ENCODE peak calls at places on chromosomes 2 and 18, in seven cellular contexts. O is PC-3, G is BJ, P is heart left ventricle, W is pancreas, L is GM23248, J is lung. S is an unnamed sample.
A peak's percentile ranks its signal among the peaks of the same experiment; 100 is the strongest.

GRCh38 chr2:191206613-191207471 is 38.4 kb upstream of the MYO1B start:
- DNase-seq in W (no peak), O (no peak), J (no peak), L (no peak), G (no peak), P (no peak), S (no peak)

GRCh38 chr18:31101148-31102019 is 837 bp downstream of the DSC2 start:
- DNase-seq in J (peak; percentile 76), P (peak; percentile 63), W (peak; percentile 90), G (no peak), L (no peak), O (peak; percentile 23), S (peak; percentile 65)

GRCh38 chr2:233042549-233042948 is 10.1 kb downstream of the NEU2 start:
- DNase-seq in J (no peak), G (no peak), O (no peak), W (peak; percentile 22), L (no peak), P (no peak), S (no peak)

GRCh38 chr18:65750421-65751144 is at the start of gene CDH7:
- DNase-seq in O (peak; percentile 60), G (no peak), W (peak; percentile 54), L (no peak), J (no peak), P (no peak), S (no peak)

GRCh38 chr18:36195427-36196122 is 8.3 kb downstream of the MOCOS start:
- DNase-seq in G (no peak), L (no peak), O (no peak), J (no peak), P (no peak), W (no peak), S (no peak)

GRCh38 chr2:218028189-218028495 is 25.3 kb upstream of the TNS1 start:
- DNase-seq in J (no peak), W (peak; percentile 47), P (no peak), G (no peak), O (no peak), L (no peak), S (no peak)

GRCh38 chr2:142223309-142223708 is 92.5 kb upstream of the LRP1B start:
- DNase-seq in O (no peak), J (no peak), P (no peak), G (no peak), L (no peak), W (no peak), S (no peak)

GRCh38 chr2:241218131-241219029 is 29.9 kb downstream of the ANO7 start:
- DNase-seq in L (peak; percentile 70), P (peak; percentile 57), O (peak; percentile 16), J (no peak), W (peak; percentile 78), G (no peak), S (peak; percentile 65)

GRCh38 chr18:71809711-71810110 is 734.4 kb downstream of the CBLN2 start:
- DNase-seq in W (no peak), J (no peak), P (no peak), O (no peak), L (no peak), G (no peak), S (no peak)

GRCh38 chr2:205714058-205714776 is 31.9 kb downstream of the NRP2 start:
- DNase-seq in O (no peak), J (no peak), G (no peak), L (no peak), W (no peak), P (no peak), S (no peak)

GRCh38 chr2:166410828-166411472 is 35.2 kb upstream of the SCN9A start:
- DNase-seq in L (peak; percentile 95), O (peak; percentile 86), P (no peak), J (no peak), G (peak; percentile 55), W (no peak), S (no peak)

GRCh38 chr2:98253461-98254073 is 92.7 kb upstream of the CNGA3 start:
- DNase-seq in P (no peak), G (no peak), W (no peak), L (peak; percentile 43), J (no peak), O (no peak), S (no peak)

GRCh38 chr2:203327918-203328734 is at the start of gene ABI2:
- DNase-seq in O (peak; percentile 87), L (peak; percentile 85), G (no peak), W (peak; percentile 91), P (peak; percentile 90), J (peak; percentile 81), S (peak; percentile 82)

GRCh38 chr18:59516356-59517155 is 157.5 kb upstream of the LMAN1 start:
- DNase-seq in L (peak; percentile 70), W (no peak), G (no peak), J (peak; percentile 78), O (peak; percentile 57), P (peak; percentile 61), S (peak; percentile 88)

GRCh38 chr2:84327645-84328249 is 131.3 kb downstream of the SUCLG1 start:
- DNase-seq in L (no peak), P (no peak), J (no peak), G (no peak), W (no peak), O (no peak), S (no peak)

GRCh38 chr18:59921384-59921891 is 21.6 kb downstream of the PMAIP1 start:
- DNase-seq in W (no peak), O (peak; percentile 59), G (no peak), L (no peak), J (no peak), P (no peak), S (no peak)

GRCh38 chr2:144460981-144461766 is 58.7 kb downstream of the ZEB2 start:
- DNase-seq in P (peak; percentile 71), W (no peak), G (no peak), J (peak; percentile 44), L (peak; percentile 57), O (no peak), S (peak; percentile 65)

GRCh38 chr2:24708537-24709152 is 84.5 kb downstream of the PTRHD1 start:
- DNase-seq in O (peak; percentile 46), L (peak; percentile 60), P (no peak), W (no peak), G (no peak), J (no peak), S (no peak)

GRCh38 chr18:63882333-63883141 is 5.0 kb upstream of the SERPINB2 start:
- DNase-seq in P (peak; percentile 10), G (peak; percentile 70), W (peak; percentile 57), J (peak; percentile 53), O (peak; percentile 94), L (peak; percentile 95), S (no peak)

GRCh38 chr2:204871246-204871953 is 326.1 kb downstream of the PARD3B start:
- DNase-seq in J (no peak), G (no peak), P (no peak), W (no peak), O (peak; percentile 57), L (peak; percentile 63), S (no peak)

GRCh38 chr18:2985628-2986027 is 27.3 kb downstream of the LPIN2 start:
- DNase-seq in W (no peak), O (peak; percentile 56), L (peak; percentile 61), J (no peak), P (no peak), G (no peak), S (no peak)

GRCh38 chr18:35635171-35635570 is 53.6 kb downstream of the GALNT1 start:
- DNase-seq in G (peak; percentile 54), W (no peak), P (no peak), L (peak; percentile 74), O (peak; percentile 43), J (no peak), S (no peak)

GRCh38 chr2:12555012-12555645 is 161.6 kb upstream of the TRIB2 start:
- DNase-seq in L (peak; percentile 67), G (peak; percentile 29), O (peak; percentile 66), P (no peak), W (no peak), J (no peak), S (no peak)
- H3K4me3 ChIP-seq in L (no peak overlapping the region), G (no peak overlapping the region), O (peak overlapping the region; percentile 25), P (no peak overlapping the region), W (no peak overlapping the region), J (no peak overlapping the region), S (peak overlapping the region; percentile 12)

GRCh38 chr2:209613941-209614340 is 157.7 kb upstream of the UNC80 start:
- DNase-seq in O (no peak), G (no peak), L (no peak), P (no peak), J (no peak), W (no peak), S (no peak)
- H3K4me3 ChIP-seq in O (no peak overlapping the region), G (no peak overlapping the region), L (no peak overlapping the region), P (no peak overlapping the region), J (no peak overlapping the region), W (no peak overlapping the region), S (no peak overlapping the region)

GRCh38 chr18:7116001-7116831 is 1.4 kb downstream of the LAMA1 start:
- DNase-seq in W (no peak), P (no peak), L (peak; percentile 50), G (no peak), O (no peak), J (no peak), S (no peak)

GRCh38 chr18:7117390-7118355 is at the start of gene LAMA1:
- DNase-seq in G (no peak), W (peak; percentile 72), P (peak; percentile 11), O (no peak), J (no peak), L (peak; percentile 45), S (no peak)

GRCh38 chr18:7111134-7111533 is 6.5 kb downstream of the LAMA1 start:
- DNase-seq in L (no peak), W (no peak), O (no peak), P (no peak), J (no peak), G (no peak), S (no peak)

GRCh38 chr18:7122376-7122775 is 4.8 kb upstream of the LAMA1 start:
- DNase-seq in G (no peak), O (no peak), P (no peak), W (no peak), J (no peak), L (no peak), S (no peak)

DNA sequence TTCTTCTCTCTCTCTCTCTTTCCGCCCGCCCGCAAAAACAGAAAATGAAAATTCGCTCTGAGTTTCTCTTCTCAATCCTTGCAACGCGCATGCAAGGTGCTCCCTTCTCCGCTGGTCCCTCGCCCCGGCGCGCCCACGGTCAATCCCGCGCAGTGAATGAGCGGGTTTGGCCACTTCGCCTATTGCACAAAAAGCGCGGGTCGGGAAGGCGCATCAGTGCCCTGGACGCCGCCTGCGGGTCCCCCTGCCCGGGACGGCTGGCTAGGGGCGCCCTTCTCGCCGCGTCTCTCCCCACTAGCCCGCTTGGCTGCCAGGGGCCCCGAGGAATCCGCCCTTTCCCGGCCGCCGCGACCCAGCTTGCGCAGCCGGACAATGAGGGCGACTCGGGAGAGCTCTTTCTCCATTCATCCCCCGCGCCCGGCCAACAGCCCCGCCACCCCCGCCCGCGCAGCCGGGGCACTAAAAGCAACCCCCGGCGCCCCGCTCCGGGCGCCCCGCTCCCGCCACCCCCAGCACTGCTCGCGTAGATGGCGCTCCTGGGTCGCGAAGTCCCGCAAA is 686 bp downstream of the LAMA1 start:
- DNase-seq in W (peak; percentile 65), P (no peak), J (no peak), L (peak; percentile 47), O (no peak), G (no peak), S (no peak)
- H3K4me3 ChIP-seq in W (peak overlapping the region; percentile 15), P (peak overlapping the region; percentile 55), J (peak overlapping the region; percentile 37), L (peak overlapping the region; percentile 74), O (no peak overlapping the region), G (peak overlapping the region; percentile 33), S (no peak overlapping the region)

GRCh38 chr2:85893428-85894258 is 4.9 kb upstream of the ST3GAL5 start:
- DNase-seq in J (no peak), G (peak; percentile 50), O (peak; percentile 91), P (no peak), W (no peak), L (peak; percentile 76), S (no peak)
- H3K4me3 ChIP-seq in J (no peak overlapping the region), G (no peak overlapping the region), O (no peak overlapping the region), P (no peak overlapping the region), W (no peak overlapping the region), L (peak overlapping the region; percentile 9), S (no peak overlapping the region)

GRCh38 chr2:172431428-172431827 is 4.0 kb downstream of the ITGA6 start:
- DNase-seq in G (no peak), L (no peak), J (peak; percentile 44), P (peak; percentile 60), W (no peak), O (no peak), S (no peak)
- H3K4me3 ChIP-seq in G (no peak overlapping the region), L (no peak overlapping the region), J (no peak overlapping the region), P (peak overlapping the region; percentile 92), W (no peak overlapping the region), O (no peak overlapping the region), S (no peak overlapping the region)

S was measured in adrenal gland.